ENCODE peak calls at places on chromosomes 4 and X, in seven cellular contexts. R, V, P, A, C, D and N are unnamed samples.

GRCh38 chr4:52836653-52837052 is 25.5 kb upstream of the RASL11B start:
- DNase-seq in V (no peak), A (no peak), R (no peak), D (no peak), P (no peak), C (no peak), N (no peak)

GRCh38 chrX:150258176-150258425 is 105.0 kb upstream of the MAMLD1 start:
- DNase-seq in A (no peak), C (no peak), V (no peak), R (no peak), P (no peak), D (no peak), N (no peak)

GRCh38 chrX:123313486-123313885 is 129.4 kb downstream of the GRIA3 start:
- DNase-seq in P (no peak), V (no peak), A (no peak), R (no peak), C (no peak), D (no peak), N (no peak)

GRCh38 chrX:105150036-105150435 is 70.5 kb downstream of the TEX13A start:
- DNase-seq in A (no peak), V (no peak), P (no peak), D (no peak), R (no peak), C (no peak), N (no peak)

GRCh38 chr4:53558061-53558801 is 33.1 kb downstream of the LNX1 start:
- DNase-seq in A (no peak), R (no peak), C (no peak), P (no peak), V (no peak), D (peak), N (no peak)

GRCh38 chr4:74623041-74623440 is 171.3 kb downstream of the BTC start:
- DNase-seq in D (no peak), P (peak), A (no peak), R (no peak), C (peak), V (no peak), N (peak)

GRCh38 chr4:15378055-15378454 is 49.8 kb upstream of the C1QTNF7 start:
- DNase-seq in D (no peak), V (no peak), R (no peak), P (no peak), A (no peak), C (no peak), N (no peak)

GRCh38 chr4:70868778-70869177 is 29.1 kb upstream of the GRSF1 start:
- DNase-seq in V (no peak), D (no peak), R (no peak), P (no peak), C (no peak), A (no peak), N (no peak)

GRCh38 chr4:158169931-158170690 is 2.7 kb downstream of the GASK1B start:
- DNase-seq in C (no peak), P (no peak), V (no peak), R (no peak), A (no peak), D (no peak), N (no peak)

GRCh38 chr4:7650606-7651400 is 216.1 kb upstream of the PSAPL1 start:
- DNase-seq in R (no peak), P (peak), A (peak), D (no peak), C (peak), V (no peak), N (no peak)

GRCh38 chr4:121881213-121881612 is 10.9 kb upstream of the BBS7 start:
- DNase-seq in C (no peak), P (no peak), V (no peak), R (no peak), D (no peak), A (no peak), N (no peak)

GRCh38 chrX:16587776-16588175 is 62.2 kb upstream of the S100G start:
- DNase-seq in D (no peak), V (no peak), R (no peak), P (no peak), C (no peak), A (no peak), N (no peak)

GRCh38 chrX:33725556-33726232 is 406.4 kb downstream of the FAM47A start:
- DNase-seq in P (peak), D (no peak), A (no peak), V (no peak), C (no peak), R (no peak), N (no peak)

GRCh38 chrX:66018585-66019309 is 21.1 kb downstream of the VSIG4 start:
- DNase-seq in A (no peak), D (no peak), P (no peak), V (no peak), R (no peak), C (no peak), N (no peak)

GRCh38 chrX:3290561-3290960 is 55.9 kb downstream of the MXRA5 start:
- DNase-seq in P (no peak), A (no peak), R (no peak), C (no peak), V (no peak), D (no peak), N (no peak)

GRCh38 chr4:156981262-156981661 is 9.7 kb upstream of the PDGFC start:
- DNase-seq in P (no peak), D (no peak), V (no peak), R (no peak), A (no peak), C (no peak), N (no peak)

GRCh38 chr4:121049072-121049599 is 23.2 kb downstream of the NDNF start:
- DNase-seq in D (no peak), V (no peak), C (no peak), R (no peak), A (no peak), P (no peak), N (no peak)

GRCh38 chrX:119692241-119693031 is 532 bp downstream of the SEPTIN6 start:
- DNase-seq in C (peak), P (peak), V (peak), D (no peak), R (no peak), A (no peak), N (no peak)

GRCh38 chr4:176406736-176407135 is 87.0 kb downstream of the SPCS3 start:
- DNase-seq in V (no peak), A (no peak), R (no peak), P (no peak), D (no peak), C (no peak), N (no peak)

GRCh38 chr4:55181606-55182005 is 56.2 kb upstream of the KDR start:
- DNase-seq in A (no peak), P (no peak), C (no peak), R (no peak), V (no peak), D (no peak), N (no peak)

GRCh38 chr4:47485047-47485692 is at the start of gene ATP10D:
- DNase-seq in C (peak), R (peak), P (peak), V (peak), D (peak), A (peak), N (peak)
- TF ChIP-seq CTCF in C (no peak), R (no peak), P (no peak), V (no peak), D (no peak), A (peak), N (peak)

GRCh38 chrX:115226929-115227328 is 7.0 kb downstream of the LRCH2 start:
- DNase-seq in R (no peak), V (no peak), C (peak), A (no peak), P (peak), D (no peak), N (peak)
- TF ChIP-seq CTCF in R (no peak), V (no peak), C (peak), A (peak), P (no peak), D (no peak), N (peak)

DNA sequence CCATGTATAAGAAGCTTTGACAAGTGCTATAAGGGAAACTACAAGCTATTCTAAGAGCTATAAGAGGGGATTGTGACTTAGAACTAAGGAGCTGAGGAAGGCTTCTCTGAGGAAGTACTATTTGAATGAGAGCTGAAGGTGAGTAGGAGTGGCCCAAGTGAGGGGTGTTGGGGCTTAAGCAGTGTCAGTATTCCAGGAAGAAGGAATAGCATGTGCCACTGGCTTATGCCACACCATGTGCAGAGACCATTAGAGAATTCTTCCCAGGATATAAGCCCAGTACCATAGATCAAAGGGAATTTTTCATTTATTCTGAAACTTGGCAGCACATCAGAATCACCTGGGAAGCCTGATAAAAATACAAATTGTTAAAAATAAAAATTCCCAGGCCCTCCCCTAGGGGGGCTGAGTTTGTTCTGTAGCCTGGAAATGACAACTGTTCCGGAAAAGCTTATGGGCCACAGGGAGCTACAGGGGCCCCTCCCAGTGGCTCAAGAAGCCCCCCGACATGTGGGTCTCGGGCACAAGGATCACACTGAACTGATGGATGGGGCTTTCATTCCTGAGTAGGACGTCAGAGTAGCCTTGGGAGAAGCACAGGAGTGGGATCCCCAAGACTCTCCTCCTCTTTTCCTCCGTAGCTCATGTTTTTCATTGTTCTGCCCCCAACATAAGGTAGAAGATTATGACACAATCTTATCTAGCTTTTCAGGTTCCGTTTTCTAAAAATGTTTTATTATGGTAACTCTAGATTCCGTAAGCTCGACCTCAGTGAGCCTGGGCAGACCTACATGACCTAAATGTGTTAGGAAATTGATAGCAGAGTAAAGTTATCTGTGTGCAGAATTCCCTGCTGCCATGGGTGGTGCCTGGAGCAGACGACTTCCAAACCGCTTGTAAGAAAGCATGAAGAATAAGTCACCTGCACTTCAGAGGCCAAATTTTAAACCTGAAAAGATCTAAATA is 119.3 kb downstream of the AFF1 start:
- DNase-seq in A (no peak), P (no peak), V (no peak), C (peak), D (no peak), R (no peak), N (no peak)
- TF ChIP-seq CTCF in A (no peak), P (peak), V (no peak), C (no peak), D (no peak), R (no peak), N (no peak)

DNA sequence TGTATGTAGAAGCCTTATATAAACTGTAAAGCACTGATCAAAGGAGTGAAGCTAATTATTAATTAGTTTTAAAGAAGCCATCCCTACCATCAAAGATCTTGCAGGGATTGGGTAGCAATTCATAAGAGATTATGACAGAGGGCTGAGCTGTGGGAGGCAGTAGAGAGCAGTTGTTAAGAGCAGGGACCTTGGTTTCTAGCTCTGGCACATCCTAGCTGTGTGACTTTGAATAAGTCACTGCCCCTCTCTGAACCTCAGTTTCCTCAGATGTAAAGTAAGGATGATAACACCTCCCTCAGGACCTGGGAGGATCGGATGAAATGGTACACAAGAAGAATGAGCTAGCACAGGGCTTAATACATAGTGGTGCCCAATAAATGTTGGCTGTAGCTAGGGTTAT is 45.4 kb downstream of the APLN start:
- DNase-seq in R (no peak), D (no peak), P (no peak), C (no peak), A (no peak), V (no peak), N (peak)
- TF ChIP-seq CTCF in R (no peak), D (no peak), P (no peak), C (peak), A (no peak), V (no peak), N (no peak)

GRCh38 chrX:107537815-107538214 is 88.4 kb downstream of the FRMPD3 start:
- DNase-seq in D (no peak), A (no peak), V (no peak), C (peak), R (no peak), P (peak), N (no peak)

GRCh38 chrX:107541244-107541643 is 87.1 kb upstream of the PRPS1 start:
- DNase-seq in V (no peak), R (no peak), A (no peak), D (no peak), P (no peak), C (peak), N (no peak)

GRCh38 chrX:107547621-107548020 is 80.7 kb upstream of the PRPS1 start:
- DNase-seq in R (no peak), C (no peak), D (no peak), V (no peak), A (no peak), P (no peak), N (no peak)

DNA sequence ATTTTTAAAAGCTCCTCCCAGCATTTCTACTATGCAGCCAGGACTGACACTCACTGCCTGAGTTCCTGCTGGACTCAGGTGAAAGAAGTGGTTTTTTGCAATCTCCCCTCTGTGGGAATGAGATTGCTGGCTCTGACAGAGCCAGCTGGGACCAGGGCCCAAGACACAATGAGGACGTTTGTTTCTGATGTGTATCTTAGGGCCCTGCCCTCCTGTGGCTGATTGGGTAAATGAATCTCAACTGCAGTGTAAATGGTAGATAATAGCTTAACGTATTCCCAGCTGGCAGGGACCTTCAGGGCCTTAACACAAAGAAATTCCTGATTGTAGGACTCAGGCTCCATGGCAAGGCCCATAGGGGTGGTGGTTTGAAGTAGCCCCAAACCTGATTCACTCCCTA is 85.8 kb upstream of the PRPS1 start:
- DNase-seq in P (no peak), R (no peak), C (peak), D (no peak), A (no peak), V (no peak), N (no peak)
- TF ChIP-seq CTCF in P (no peak), R (no peak), C (peak), D (no peak), A (no peak), V (no peak), N (no peak)

GRCh38 chr4:98838528-98838927 is 90.4 kb downstream of the EIF4E start:
- DNase-seq in C (no peak), D (no peak), A (no peak), R (no peak), P (no peak), V (no peak), N (no peak)

GRCh38 chr4:98833384-98833783 is 95.5 kb downstream of the EIF4E start:
- DNase-seq in R (no peak), D (no peak), V (no peak), C (no peak), A (no peak), P (no peak), N (no peak)

DNA sequence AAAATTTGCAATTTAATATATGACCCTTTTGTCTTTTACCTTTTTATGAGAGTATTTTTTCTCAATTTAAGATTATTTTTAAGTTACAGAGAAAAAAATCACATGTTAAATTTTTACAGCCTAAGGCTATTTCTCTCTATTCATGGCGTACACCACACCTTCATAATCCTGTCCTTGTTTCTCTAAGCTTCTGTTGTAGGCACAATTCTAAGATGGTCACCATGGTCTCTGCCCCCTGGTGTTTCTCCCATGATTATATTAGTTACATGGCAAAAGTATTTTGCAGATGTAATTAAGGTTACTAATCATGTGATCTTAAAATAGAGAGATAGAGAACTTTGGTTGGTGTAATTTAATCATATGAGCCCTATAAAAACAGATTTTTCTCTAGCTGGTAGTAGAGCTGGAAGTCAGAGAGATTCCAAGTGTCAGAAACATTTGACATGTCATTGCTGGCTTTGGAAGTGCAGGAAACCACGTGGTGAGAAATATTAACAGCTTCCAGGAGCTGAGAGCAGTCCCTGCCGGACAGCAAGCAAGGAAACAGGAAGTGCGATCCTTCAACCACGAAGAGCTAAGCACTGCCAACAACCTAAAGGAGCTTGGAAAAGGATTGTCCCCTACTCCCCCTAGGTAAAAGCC is 89.8 kb downstream of the EIF4E start:
- DNase-seq in P (no peak), D (no peak), V (no peak), R (no peak), A (no peak), C (no peak), N (peak)
- TF ChIP-seq CTCF in P (no peak), D (no peak), V (no peak), R (no peak), A (no peak), C (no peak), N (no peak)

GRCh38 chr4:159296061-159296460 is 193.2 kb downstream of the RAPGEF2 start:
- DNase-seq in R (no peak), P (no peak), V (no peak), C (no peak), A (no peak), D (no peak), N (no peak)

GRCh38 chr4:159298502-159298901 is 195.6 kb downstream of the RAPGEF2 start:
- DNase-seq in C (no peak), D (no peak), V (no peak), P (no peak), R (no peak), A (no peak), N (no peak)

GRCh38 chr4:159291176-159291575 is 188.3 kb downstream of the RAPGEF2 start:
- DNase-seq in A (no peak), V (no peak), D (no peak), R (no peak), C (no peak), P (no peak), N (no peak)

GRCh38 chr4:159292137-159292896 is 189.4 kb downstream of the RAPGEF2 start:
- DNase-seq in V (no peak), R (no peak), C (no peak), D (no peak), P (no peak), A (no peak), N (no peak)

GRCh38 chr4:159297088-159297487 is 194.2 kb downstream of the RAPGEF2 start:
- DNase-seq in V (no peak), C (no peak), P (no peak), R (no peak), A (no peak), D (no peak), N (no peak)
- TF ChIP-seq CTCF in V (no peak), C (no peak), P (no peak), R (no peak), A (no peak), D (no peak), N (no peak)